ENCODE peak calls at places on chromosomes 6 and 20, in eight cellular contexts. A is stomach, Q is upper lobe of left lung, H is right cardiac atrium, B is hepatocyte, L is gastrocnemius medialis, W is GM12878, J is astrocyte. X is an unnamed sample.

GRCh38 chr20:16785221-16785620 is 37.1 kb downstream of the OTOR start:
- DNase-seq in A (no peak), Q (no peak), H (no peak), B (no peak), L (no peak), W (no peak), J (peak; percentile 7), X (no peak)

GRCh38 chr6:32087574-32088486 is 21.3 kb downstream of the TNXB start:
- DNase-seq in A (peak; percentile 93), Q (peak; percentile 85), H (peak; percentile 95), B (peak; percentile 96), L (peak; percentile 28), W (no peak), J (no peak), X (no peak)

GRCh38 chr20:21167261-21167660 is 41.4 kb downstream of the KIZ start:
- DNase-seq in A (no peak), Q (no peak), H (no peak), B (no peak), L (no peak), W (no peak), J (no peak), X (no peak)

GRCh38 chr6:153003294-153003645 is 761 bp upstream of the MTRF1L start:
- DNase-seq in A (no peak), Q (no peak), H (no peak), B (peak; percentile 14), L (no peak), W (no peak), J (peak; percentile 47), X (no peak)

GRCh38 chr6:102356170-102356569 is 962.7 kb downstream of the GRIK2 start:
- DNase-seq in A (no peak), Q (no peak), H (no peak), B (no peak), L (no peak), W (no peak), J (no peak), X (no peak)

GRCh38 chr6:47111685-47112084 is 69.6 kb upstream of the ADGRF1 start:
- DNase-seq in A (no peak), Q (no peak), H (no peak), B (peak; percentile 35), L (no peak), W (no peak), J (peak; percentile 47), X (no peak)

GRCh38 chr6:86949776-86950175 is 12.4 kb downstream of the HTR1E start:
- DNase-seq in A (no peak), Q (no peak), H (no peak), B (no peak), L (no peak), W (no peak), J (no peak), X (no peak)

GRCh38 chr6:56708810-56709597 is 66.3 kb upstream of the DST start:
- DNase-seq in A (no peak), Q (no peak), H (no peak), B (peak; percentile 78), L (no peak), W (no peak), J (peak; percentile 72), X (no peak)

GRCh38 chr20:36682311-36682710 is 36.3 kb upstream of the SLA2 start:
- DNase-seq in A (no peak), Q (no peak), H (no peak), B (no peak), L (no peak), W (no peak), J (no peak), X (no peak)

GRCh38 chr6:80769101-80769500 is 662.6 kb downstream of the BCKDHB start:
- DNase-seq in A (no peak), Q (no peak), H (no peak), B (no peak), L (no peak), W (no peak), J (peak; percentile 60), X (no peak)

DNA sequence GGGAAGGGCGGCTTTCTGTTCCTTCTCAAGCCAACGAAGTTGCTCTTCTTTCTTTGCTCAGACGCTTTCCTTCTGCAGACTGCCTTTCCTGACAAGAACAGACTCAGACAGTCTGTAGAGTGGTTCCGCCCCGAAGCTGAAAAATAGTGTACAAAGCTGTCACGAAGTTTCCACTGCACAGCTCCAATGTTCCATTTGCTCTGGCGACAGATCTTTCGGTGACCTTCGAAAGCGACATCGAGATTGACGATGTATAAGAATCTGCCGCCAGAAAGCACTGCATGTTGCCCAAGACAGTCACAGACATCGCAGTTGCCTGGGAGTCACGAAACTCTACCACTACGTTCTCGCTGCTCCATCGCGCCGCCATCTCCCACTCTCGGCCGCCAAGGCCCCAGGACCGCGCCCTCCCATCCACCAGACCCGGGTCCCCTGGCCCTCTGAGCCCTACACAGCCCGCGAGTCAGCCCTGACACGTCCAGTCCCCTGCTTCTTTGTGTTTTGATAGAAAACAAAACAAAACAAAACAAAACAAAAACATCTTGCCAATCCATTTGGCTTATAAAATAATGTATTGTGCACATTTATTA is 42.1 kb upstream of the ZNF184 start:
- DNase-seq in A (no peak), Q (no peak), H (no peak), B (no peak), L (no peak), W (no peak), J (no peak), X (no peak)
- H3K4me3 ChIP-seq in A (no peak overlapping the region), Q (no peak overlapping the region), H (no peak overlapping the region), B (no peak overlapping the region), L (no peak overlapping the region), W (no peak overlapping the region), J (no peak overlapping the region), X (no peak overlapping the region)

GRCh38 chr6:22204153-22204552 is 92.7 kb downstream of the PRL start:
- DNase-seq in A (no peak), Q (no peak), H (no peak), B (no peak), L (no peak), W (no peak), J (no peak), X (no peak)

DNA sequence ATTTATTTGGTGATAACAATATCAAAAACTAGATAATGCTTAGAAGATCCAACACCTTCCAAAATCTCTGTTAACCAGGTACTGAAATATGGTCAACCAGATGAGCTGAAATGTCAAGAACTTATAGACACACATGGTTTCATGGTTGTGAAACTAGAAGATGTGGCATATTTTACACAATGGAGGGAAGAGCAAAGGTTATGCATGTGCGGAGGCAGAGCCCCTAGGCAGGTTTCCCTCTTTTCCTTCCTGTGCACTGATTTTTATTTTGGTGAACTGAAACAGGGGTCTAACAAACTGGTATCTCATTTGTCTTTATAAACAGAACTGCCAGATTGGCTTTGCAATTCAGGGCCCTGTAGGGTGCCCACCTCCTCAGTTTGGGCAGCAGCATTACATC is 91.6 kb downstream of the PRL start:
- DNase-seq in A (no peak), Q (no peak), H (no peak), B (no peak), L (no peak), W (no peak), J (no peak), X (no peak)
- H3K9me3 ChIP-seq in A (no peaks in the 10 kb centered on the region), Q (no peaks in the 10 kb centered on the region), H (no peaks in the 10 kb centered on the region), B (no peaks in the 10 kb centered on the region), L (no peaks in the 10 kb centered on the region), W (no peaks in the 10 kb centered on the region), J (no peaks in the 10 kb centered on the region), X (no peaks in the 10 kb centered on the region)

DNA sequence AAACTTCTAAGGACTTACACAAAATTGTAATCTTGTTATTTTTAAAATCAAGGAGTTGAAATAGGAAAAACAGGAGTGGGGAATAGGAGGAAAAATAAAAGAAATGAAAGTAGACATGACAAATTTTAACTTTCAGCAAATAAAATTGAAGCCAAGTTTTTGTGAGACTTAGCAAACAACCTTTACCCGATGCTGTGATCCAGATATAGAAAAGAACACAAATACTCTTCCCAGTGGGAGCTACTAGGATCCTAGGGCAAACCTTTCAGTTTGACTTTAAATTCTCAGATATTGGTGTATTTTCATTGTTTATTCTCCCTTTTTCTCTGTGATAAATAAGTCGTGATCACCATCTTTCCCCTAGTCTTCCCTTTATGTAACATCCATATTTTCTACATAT is 968.7 kb upstream of the CITED2 start:
- DNase-seq in A (no peak), Q (no peak), H (no peak), B (no peak), L (no peak), W (no peak), J (no peak), X (no peak)
- H3K27ac ChIP-seq in A (no peak overlapping the region), Q (no peak overlapping the region), H (no peak overlapping the region), B (no peak overlapping the region), L (no peak overlapping the region), W (no peak overlapping the region), J (no peak overlapping the region), X (no peak overlapping the region)

GRCh38 chr6:28089054-28089453 is 8.7 kb downstream of the ZNF165 start:
- DNase-seq in A (no peak), Q (no peak), H (no peak), B (no peak), L (no peak), W (no peak), J (no peak), X (no peak)

DNA sequence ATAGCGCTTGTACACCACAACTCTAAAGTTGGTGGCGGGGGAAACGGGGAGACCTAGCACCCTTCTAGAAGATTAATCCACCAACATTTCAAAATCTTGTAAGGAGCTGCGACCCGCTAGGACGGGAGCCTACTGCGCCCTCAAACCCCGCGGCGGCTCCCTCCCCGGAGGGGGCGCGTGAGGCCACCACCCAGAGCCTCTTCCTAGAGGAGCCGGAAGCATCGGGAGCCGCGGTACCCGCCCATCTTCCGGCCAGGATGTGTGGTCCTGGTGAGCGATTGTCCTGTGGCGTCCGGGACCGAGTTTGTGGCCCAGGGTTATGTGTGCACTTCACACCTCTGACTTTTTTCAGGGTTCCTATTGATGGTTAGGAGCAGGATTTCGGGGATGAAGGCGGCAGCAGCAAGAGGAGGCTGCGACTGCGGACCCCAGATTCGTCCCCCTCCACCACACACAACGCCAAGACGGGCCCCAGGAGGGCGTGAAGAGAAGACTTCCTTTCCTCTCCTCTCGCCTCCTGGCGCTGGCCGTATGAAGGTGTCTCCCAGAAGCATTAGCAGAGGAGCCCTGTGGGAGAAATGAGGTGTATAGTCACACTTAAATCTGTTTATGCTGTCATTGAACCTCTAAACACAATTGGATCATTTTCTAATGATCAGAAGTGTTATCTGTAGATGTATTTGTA is 10.7 kb downstream of the ZNF165 start:
- DNase-seq in A (no peak), Q (no peak), H (peak; percentile 70), B (no peak), L (no peak), W (no peak), J (no peak), X (no peak)
- H3K4me3 ChIP-seq in A (peak overlapping the region; percentile 26), Q (no peak overlapping the region), H (peak overlapping the region; percentile 34), B (no peak overlapping the region), L (peak overlapping the region; percentile 30), W (no peak overlapping the region), J (no peak overlapping the region), X (no peak overlapping the region)